ENCODE peak calls at places on chromosome 2, in five cellular contexts. D is epithelial cell of esophagus, L is brain microvascular endothelial cell, O is aorta, N is neuronal stem cell. G is an unnamed sample.

GRCh38 chr2:75641587-75641986 is 5.0 kb upstream of the MRPL19 start:
- DNase-seq in D (no peak), L (no peak), O (no peak), N (no peak), G (no peak)

GRCh38 chr2:44635725-44636124 is 274.0 kb downstream of the CAMKMT start:
- DNase-seq in D (peak), L (no peak), O (no peak), N (no peak), G (no peak)

GRCh38 chr2:178700922-178701342 is 106.3 kb downstream of the TTN start:
- DNase-seq in D (peak), L (no peak), O (no peak), N (peak), G (no peak)

GRCh38 chr2:8656160-8656641 is 25.7 kb upstream of the ID2 start:
- DNase-seq in D (no peak), L (no peak), O (no peak), N (no peak), G (peak)

GRCh38 chr2:107592225-107592624 is 234.5 kb upstream of the RGPD4 start:
- DNase-seq in D (no peak), L (no peak), O (no peak), N (no peak), G (no peak)

GRCh38 chr2:218368621-218369153 is 12.0 kb downstream of the CATIP start:
- DNase-seq in D (no peak), L (no peak), O (no peak), N (no peak), G (no peak)

GRCh38 chr2:181891966-181892794 is 650 bp downstream of the ITPRID2 start:
- DNase-seq in D (peak), L (peak), O (peak), N (peak), G (no peak)

GRCh38 chr2:121698318-121698930 is 38.3 kb downstream of the NIFK start:
- DNase-seq in D (no peak), L (no peak), O (no peak), N (no peak), G (no peak)

GRCh38 chr2:229920011-229920781 is 1.6 kb downstream of the TRIP12 start:
- DNase-seq in D (peak), L (no peak), O (no peak), N (no peak), G (no peak)

GRCh38 chr2:150605664-150606063 is 118.2 kb upstream of the RND3 start:
- DNase-seq in D (peak), L (no peak), O (no peak), N (no peak), G (no peak)

GRCh38 chr2:181393472-181393871 is 63.7 kb upstream of the ITGA4 start:
- DNase-seq in D (peak), L (peak), O (no peak), N (no peak), G (no peak)

GRCh38 chr2:58734365-58734764 is 493.2 kb upstream of the FANCL start:
- DNase-seq in D (peak), L (peak), O (no peak), N (no peak), G (no peak)

GRCh38 chr2:18871430-18871829 is 282.1 kb upstream of the NT5C1B start:
- DNase-seq in D (peak), L (no peak), O (no peak), N (no peak), G (no peak)

DNA sequence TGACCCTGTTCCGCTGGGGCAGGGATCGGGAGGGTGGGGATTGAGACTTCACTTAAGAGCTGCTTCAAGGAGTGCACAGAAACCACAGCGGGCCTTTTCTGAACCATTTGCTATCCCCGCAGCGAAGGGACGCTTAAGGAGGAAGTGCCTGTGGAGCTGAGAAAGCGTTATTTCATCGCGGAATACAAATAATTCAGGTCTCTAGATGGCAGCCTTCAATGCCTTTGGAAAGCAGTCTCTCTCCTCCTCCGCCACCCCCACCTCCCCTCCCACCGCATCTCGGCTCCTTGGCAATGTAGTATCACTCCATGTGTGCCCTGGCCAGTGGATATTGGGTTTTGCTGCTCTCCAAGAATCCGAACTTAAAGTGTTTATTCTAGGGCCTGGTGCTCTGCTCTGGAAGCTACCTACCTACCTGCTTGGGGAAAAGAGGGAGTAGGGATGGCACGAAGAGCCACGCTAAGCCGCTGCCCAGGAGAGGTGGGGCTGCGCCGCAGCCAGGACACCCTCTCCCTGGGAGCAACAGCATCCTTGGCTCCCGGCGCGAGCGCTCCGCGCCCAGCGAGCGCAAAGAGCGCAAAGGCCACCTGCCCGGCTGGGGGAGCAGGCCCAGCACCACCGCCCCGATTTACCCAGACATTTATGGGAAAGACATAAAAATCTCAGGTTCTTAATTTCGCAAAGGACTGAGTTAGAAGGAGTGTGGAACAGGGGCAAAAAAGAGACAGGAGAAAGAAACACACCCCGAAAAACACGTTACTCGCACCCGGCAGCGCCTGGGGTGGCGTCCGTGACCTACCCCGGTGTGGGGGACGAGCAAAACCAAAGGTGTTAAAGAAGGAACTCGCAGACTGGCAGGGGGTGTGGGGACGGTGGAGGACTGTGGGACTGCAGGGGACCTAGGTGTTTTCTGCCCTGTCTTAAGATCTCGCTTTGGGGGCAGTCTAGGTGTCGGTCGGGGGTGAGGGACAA is 1.1 kb downstream of the SPHKAP start:
- DNase-seq in D (no peak), L (no peak), O (no peak), N (peak), G (no peak)
- H3K4me3 ChIP-seq in D (no peak), L (no peak), O (no peak), N (no peak), G (no peak)

GRCh38 chr2:119650206-119650605 is 28.8 kb upstream of the TMEM177 start:
- DNase-seq in D (peak), L (peak), O (no peak), N (no peak), G (no peak)

GRCh38 chr2:119649364-119649917 is 29.6 kb upstream of the TMEM177 start:
- DNase-seq in D (peak), L (peak), O (no peak), N (no peak), G (no peak)

GRCh38 chr2:119645173-119645846 is 33.7 kb upstream of the TMEM177 start:
- DNase-seq in D (no peak), L (peak), O (no peak), N (no peak), G (no peak)

GRCh38 chr2:119646149-119646548 is 32.9 kb upstream of the TMEM177 start:
- DNase-seq in D (no peak), L (no peak), O (no peak), N (no peak), G (no peak)

DNA sequence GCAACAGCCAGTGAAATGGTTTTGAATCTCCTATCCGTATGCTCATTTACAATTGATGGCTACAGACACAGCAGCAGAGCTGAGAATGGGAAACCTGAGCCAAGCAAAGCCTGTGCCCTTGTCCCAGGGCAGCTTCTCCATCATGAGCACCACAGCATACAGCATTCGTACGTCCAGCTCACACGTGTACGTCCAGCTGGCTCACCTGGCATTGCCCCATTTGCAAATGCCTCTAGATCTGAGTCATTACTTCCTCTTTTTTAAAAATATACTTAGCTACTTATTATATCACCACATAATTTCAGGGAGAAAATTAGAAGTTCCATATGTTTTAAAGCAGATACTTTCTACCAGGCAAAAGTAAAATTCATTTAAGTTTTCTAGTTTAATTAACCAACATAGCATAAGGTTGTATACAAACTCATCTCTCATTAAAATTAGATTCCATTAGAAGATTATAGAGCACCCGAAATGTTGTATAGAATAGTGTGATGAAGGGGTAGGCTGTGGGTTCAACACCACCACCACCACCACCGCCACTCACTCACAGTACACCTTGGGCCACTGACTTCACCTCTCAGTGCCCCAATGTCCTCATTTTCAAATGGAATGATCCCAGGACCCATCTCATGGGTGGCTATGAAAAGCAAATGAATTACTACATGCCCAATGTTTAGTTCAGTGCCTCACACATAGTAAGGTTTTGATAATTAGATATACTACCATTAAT is 31.4 kb upstream of the TMEM177 start:
- DNase-seq in D (peak), L (no peak), O (peak), N (no peak), G (no peak)
- H3K4me3 ChIP-seq in D (no peak), L (no peak), O (no peak), N (no peak), G (no peak)

DNA sequence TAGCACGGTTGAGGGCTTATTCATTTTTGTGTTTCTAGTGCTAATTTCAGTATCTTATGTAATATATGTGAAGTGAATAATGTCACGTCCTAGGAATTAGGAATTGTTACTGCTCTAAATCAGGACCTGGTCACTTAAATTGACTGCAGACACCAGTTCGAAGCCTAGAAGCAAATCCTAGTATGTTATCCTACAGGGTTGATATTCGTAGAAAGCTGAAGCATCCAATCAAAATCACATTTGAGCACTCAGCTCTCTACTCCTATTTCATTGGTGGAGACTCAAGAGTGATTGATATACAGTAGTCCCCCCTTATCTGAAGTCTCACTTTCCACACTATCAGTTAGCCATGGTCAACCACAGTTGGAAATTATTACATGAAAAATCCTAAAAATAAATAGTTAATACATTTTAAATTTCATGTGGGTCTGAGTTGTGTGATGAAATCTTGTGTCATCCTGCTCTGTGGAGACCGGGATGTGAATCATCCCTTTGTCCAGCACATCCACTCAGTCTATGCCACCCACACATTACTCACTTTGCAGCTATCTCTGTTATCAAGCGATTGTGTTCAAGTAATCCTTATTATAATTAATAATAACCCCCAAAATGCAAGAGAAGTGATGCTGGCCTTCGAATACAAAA is 35.2 kb upstream of the SCN9A start:
- DNase-seq in D (peak), L (peak), O (no peak), N (no peak), G (peak)
- H3K4me3 ChIP-seq in D (no peak), L (no peak), O (no peak), N (no peak), G (no peak)

DNA sequence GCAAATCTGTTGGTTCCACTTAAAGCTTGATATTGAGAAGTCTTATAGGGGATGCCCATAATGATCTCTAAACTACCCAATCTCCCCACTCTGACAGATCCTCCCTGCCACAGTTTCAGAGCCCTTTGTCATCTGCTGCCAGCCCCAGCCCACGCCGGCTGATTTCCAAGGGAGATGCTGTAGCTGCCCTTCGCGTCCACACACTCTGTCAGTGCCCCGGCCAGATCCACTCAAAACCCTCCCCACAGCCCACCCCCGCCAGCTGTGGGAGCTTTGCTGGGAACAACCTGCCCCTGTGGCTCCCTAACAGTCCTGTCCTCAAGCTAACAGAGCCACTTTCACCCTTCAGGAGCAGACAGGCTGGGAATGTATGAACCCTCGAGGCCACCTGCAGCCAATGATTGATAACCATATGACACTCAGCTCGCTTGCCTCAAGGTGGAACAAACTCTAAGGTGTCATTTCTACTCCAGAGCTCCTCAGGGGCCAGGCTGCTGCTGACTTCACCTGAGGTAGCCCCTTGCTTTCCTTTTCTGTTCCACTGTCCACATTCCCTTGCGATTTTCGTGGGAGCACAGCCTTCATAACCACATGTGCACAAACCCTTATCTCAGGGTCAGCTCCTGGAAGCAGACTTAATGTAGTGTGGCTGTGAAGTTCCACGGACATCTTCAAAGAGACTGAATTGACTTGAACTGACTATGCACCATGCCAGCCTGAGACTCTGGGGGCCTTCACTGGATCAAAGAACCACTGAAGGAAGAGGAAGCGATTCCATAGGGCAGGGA is 92.6 kb upstream of the LGALSL start:
- DNase-seq in D (no peak), L (no peak), O (no peak), N (no peak), G (no peak)
- H3K4me3 ChIP-seq in D (no peak), L (no peak), O (no peak), N (no peak), G (no peak)

GRCh38 chr2:188979730-188980123 is 5.6 kb downstream of the COL3A1 start:
- DNase-seq in D (no peak), L (no peak), O (no peak), N (no peak), G (no peak)

GRCh38 chr2:188983427-188984101 is 9.4 kb downstream of the COL3A1 start:
- DNase-seq in D (peak), L (peak), O (no peak), N (no peak), G (no peak)

GRCh38 chr2:188986839-188987238 is 12.7 kb downstream of the COL3A1 start:
- DNase-seq in D (no peak), L (peak), O (no peak), N (no peak), G (no peak)

GRCh38 chr2:188984126-188984525 is 10.0 kb downstream of the COL3A1 start:
- DNase-seq in D (peak), L (no peak), O (no peak), N (no peak), G (no peak)

GRCh38 chr2:188984680-188985079 is 10.5 kb downstream of the COL3A1 start:
- DNase-seq in D (no peak), L (peak), O (no peak), N (no peak), G (peak)
- H3K4me3 ChIP-seq in D (no peak), L (no peak), O (no peak), N (no peak), G (no peak)

GRCh38 chr2:2325538-2325937 is 5.5 kb downstream of the MYT1L start:
- DNase-seq in D (no peak), L (no peak), O (no peak), N (no peak), G (no peak)

GRCh38 chr2:2324119-2324518 is 7.0 kb downstream of the MYT1L start:
- DNase-seq in D (no peak), L (no peak), O (no peak), N (no peak), G (no peak)

GRCh38 chr2:2324565-2325101 is 6.4 kb downstream of the MYT1L start:
- DNase-seq in D (no peak), L (no peak), O (no peak), N (no peak), G (no peak)

GRCh38 chr2:2326653-2327052 is 4.4 kb downstream of the MYT1L start:
- DNase-seq in D (no peak), L (no peak), O (no peak), N (no peak), G (no peak)

DNA sequence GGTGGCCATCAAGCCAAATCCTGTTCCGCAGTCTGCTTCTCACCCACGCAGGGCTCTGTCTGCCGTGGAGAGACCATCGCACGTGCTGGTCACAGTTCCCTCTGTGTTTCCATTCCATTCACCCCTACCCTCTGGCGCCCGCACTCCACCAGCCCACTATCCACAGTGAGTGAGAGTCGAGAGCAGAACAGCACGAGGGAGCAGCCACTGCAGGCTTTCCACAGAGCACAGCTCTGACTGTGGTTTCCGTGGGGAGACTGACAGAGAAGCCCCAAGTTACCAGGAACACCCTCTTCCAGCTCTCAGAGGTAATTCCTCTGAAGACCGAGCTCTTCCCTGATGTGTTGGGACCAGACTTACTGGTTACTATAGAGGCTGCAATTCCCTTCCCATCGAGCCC is 5.0 kb downstream of the MYT1L start:
- DNase-seq in D (no peak), L (no peak), O (no peak), N (no peak), G (no peak)
- H3K4me3 ChIP-seq in D (no peak), L (no peak), O (no peak), N (no peak), G (no peak)